ENCODE peak calls at places on chromosomes 4 and X, in ten cellular contexts. E, Y, K, Z, A, N, L, D, Q and P are unnamed samples.

GRCh38 chrX:106716004-106716403 is 10.5 kb upstream of the RNF128 start:
- DNase-seq in Z (no peak), K (no peak), A (no peak), Y (no peak), L (no peak), E (no peak), N (no peak), D (no peak), Q (no peak), P (no peak)

GRCh38 chr4:742742-743311 is 37.2 kb downstream of the PCGF3 start:
- DNase-seq in Q (peak), Y (peak), K (peak), E (peak), Z (peak), N (peak), D (no peak), L (no peak), A (no peak), P (peak)

GRCh38 chr4:139153411-139154133 is 23.4 kb downstream of the ELF2 start:
- DNase-seq in Q (no peak), L (no peak), D (no peak), Y (no peak), Z (peak), A (no peak), N (no peak), K (no peak), E (no peak), P (no peak)

GRCh38 chrX:118383120-118383519 is 37.2 kb downstream of the WDR44 start:
- DNase-seq in Q (no peak), L (no peak), A (no peak), D (no peak), K (no peak), N (no peak), Z (no peak), E (no peak), Y (no peak), P (no peak)

GRCh38 chr4:31984872-31985271 is 1264.7 kb downstream of the PCDH7 start:
- DNase-seq in Q (no peak), N (no peak), A (no peak), D (no peak), E (no peak), Y (no peak), K (peak), L (no peak), Z (no peak), P (no peak)

GRCh38 chr4:56466910-56467283 is 520 bp upstream of the SRP72 start:
- DNase-seq in K (peak), L (no peak), D (no peak), Q (no peak), N (no peak), Z (peak), E (no peak), A (no peak), Y (peak), P (no peak)

GRCh38 chr4:1608196-1608820 is 75.8 kb downstream of the FAM53A start:
- DNase-seq in D (no peak), A (no peak), N (no peak), L (no peak), Z (no peak), E (no peak), Q (no peak), K (no peak), Y (no peak), P (peak)

GRCh38 chr4:158020175-158020574 is 152.7 kb downstream of the GASK1B start:
- DNase-seq in K (no peak), L (no peak), A (peak), N (peak), Q (peak), Z (peak), D (peak), E (no peak), Y (peak), P (peak)

GRCh38 chrX:40004916-40005289 is 92.9 kb downstream of the BCOR start:
- DNase-seq in Q (no peak), K (no peak), N (no peak), D (no peak), A (no peak), Y (no peak), L (no peak), E (no peak), Z (no peak), P (no peak)

GRCh38 chrX:1506916-1507315 is 30.1 kb downstream of the P2RY8 start:
- DNase-seq in K (no peak), N (no peak), A (no peak), E (no peak), L (peak), Z (no peak), Q (no peak), D (no peak), Y (no peak), P (no peak)

GRCh38 chrX:123833387-123833786 is 26.5 kb upstream of the XIAP start:
- DNase-seq in K (peak), Q (peak), N (peak), L (no peak), Z (peak), Y (peak), D (peak), E (peak), A (no peak), P (peak)

GRCh38 chrX:110167952-110168451 is 149.9 kb downstream of the AMMECR1 start:
- DNase-seq in K (peak), Z (peak), D (no peak), A (no peak), Y (peak), E (peak), L (no peak), Q (no peak), N (no peak), P (no peak)

GRCh38 chr4:3122081-3122563 is 47.6 kb downstream of the HTT start:
- DNase-seq in Q (no peak), A (no peak), E (no peak), Z (peak), K (no peak), N (no peak), D (no peak), Y (no peak), L (no peak), P (no peak)

GRCh38 chrX:47179221-47179927 is 14.3 kb upstream of the UBA1 start:
- DNase-seq in Y (no peak), E (no peak), Q (peak), K (no peak), A (no peak), D (peak), N (no peak), L (no peak), Z (peak), P (no peak)

GRCh38 chr4:54781771-54782170 is 124.0 kb downstream of the KIT start:
- DNase-seq in Z (peak), L (no peak), Y (no peak), N (peak), A (peak), Q (peak), D (peak), K (no peak), E (no peak), P (no peak)

GRCh38 chrX:13043938-13044337 is 482 bp downstream of the FAM9C start:
- DNase-seq in Z (no peak), A (no peak), E (no peak), N (no peak), L (no peak), D (no peak), Q (no peak), Y (no peak), K (no peak), P (no peak)

GRCh38 chrX:41734530-41734929 is 10.5 kb downstream of the GPR82 start:
- DNase-seq in A (no peak), N (no peak), Z (peak), L (no peak), K (peak), Y (no peak), Q (no peak), D (no peak), E (no peak), P (no peak)

GRCh38 chr4:122588453-122589238 is 32.2 kb downstream of the IL21 start:
- DNase-seq in Z (peak), Y (no peak), D (no peak), L (no peak), A (no peak), Q (no peak), N (no peak), K (peak), E (no peak), P (no peak)

GRCh38 chr4:156512622-156513021 is 459.0 kb downstream of the PDGFC start:
- DNase-seq in K (no peak), Y (no peak), L (no peak), D (no peak), Q (no peak), N (no peak), A (no peak), Z (peak), E (no peak), P (no peak)

GRCh38 chr4:150875367-150875766 is 139.7 kb downstream of the LRBA start:
- DNase-seq in L (no peak), E (no peak), N (no peak), Z (no peak), K (no peak), D (no peak), A (no peak), Q (no peak), Y (no peak), P (no peak)
- TF ChIP-seq CTCF in L (no peak), E (no peak), N (no peak), Z (no peak), K (no peak), D (no peak), A (no peak), Q (no peak), Y (no peak), P (no peak)

DNA sequence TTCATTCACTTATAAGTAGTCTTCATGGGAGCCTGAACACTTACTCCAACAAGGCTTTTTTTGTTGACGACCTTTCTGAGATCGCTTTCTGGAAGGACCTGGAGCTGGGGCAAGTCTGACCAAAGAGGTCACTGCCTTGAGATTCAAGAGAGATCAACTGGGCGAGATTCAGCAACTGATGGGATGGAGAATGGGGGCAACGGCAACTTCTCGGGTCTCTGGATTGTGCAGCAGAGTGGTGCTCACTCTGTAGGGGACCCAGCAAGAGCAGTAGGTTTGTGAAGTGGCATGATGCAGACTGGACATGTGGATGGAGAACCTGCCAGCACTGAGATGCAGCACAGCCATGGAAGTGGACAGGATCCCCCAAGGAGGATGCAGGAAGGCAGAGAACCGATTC is 288.1 kb downstream of the EVC2 start:
- DNase-seq in N (no peak), L (peak), E (no peak), D (no peak), K (no peak), Y (no peak), A (no peak), Z (no peak), Q (no peak), P (no peak)
- TF ChIP-seq CTCF in N (no peak), L (no peak), E (no peak), D (no peak), K (no peak), Y (no peak), A (no peak), Z (no peak), Q (no peak), P (no peak)

GRCh38 chr4:104693601-104694201 is 199.0 kb upstream of the CXXC4 start:
- DNase-seq in Y (peak), A (no peak), N (no peak), E (no peak), Z (peak), Q (no peak), K (peak), D (no peak), L (no peak), P (no peak)
- TF ChIP-seq CTCF in Y (no peak), A (no peak), N (no peak), E (peak), Z (no peak), Q (no peak), K (peak), D (no peak), L (peak), P (peak)

GRCh38 chr4:107665001-107665400 is 55.0 kb downstream of the PAPSS1 start:
- DNase-seq in K (no peak), Y (no peak), N (no peak), Z (peak), Q (no peak), E (no peak), A (no peak), D (no peak), L (no peak), P (no peak)

GRCh38 chr4:107669068-107669467 is 51.0 kb downstream of the PAPSS1 start:
- DNase-seq in A (no peak), N (no peak), L (no peak), Q (no peak), Y (no peak), K (no peak), Z (no peak), E (no peak), D (no peak), P (no peak)

GRCh38 chr4:107666134-107666533 is 53.9 kb downstream of the PAPSS1 start:
- DNase-seq in Z (peak), N (no peak), K (peak), D (no peak), L (no peak), A (peak), Q (no peak), Y (no peak), E (no peak), P (no peak)
- TF ChIP-seq CTCF in Z (peak), N (peak), K (no peak), D (peak), L (peak), A (peak), Q (no peak), Y (no peak), E (peak), P (peak)

GRCh38 chr4:100811046-100811445 is 293.2 kb upstream of the EMCN start:
- DNase-seq in Z (no peak), Q (no peak), E (no peak), Y (no peak), L (no peak), N (no peak), A (no peak), K (no peak), D (no peak), P (no peak)

GRCh38 chr4:100806988-100807387 is 289.2 kb upstream of the EMCN start:
- DNase-seq in D (no peak), Y (no peak), A (no peak), Z (no peak), Q (no peak), E (no peak), L (no peak), N (no peak), K (no peak), P (no peak)

GRCh38 chr4:100799767-100800539 is 282.1 kb upstream of the EMCN start:
- DNase-seq in Y (no peak), L (no peak), K (no peak), E (no peak), Z (no peak), Q (no peak), D (no peak), A (no peak), N (no peak), P (no peak)

GRCh38 chr4:100803751-100804150 is 285.9 kb upstream of the EMCN start:
- DNase-seq in E (no peak), A (no peak), Y (no peak), Z (no peak), L (no peak), D (no peak), Q (no peak), N (no peak), K (no peak), P (no peak)

GRCh38 chr4:100805547-100805946 is 287.7 kb upstream of the EMCN start:
- DNase-seq in K (no peak), D (no peak), L (no peak), E (no peak), Q (no peak), Z (no peak), N (no peak), Y (no peak), A (no peak), P (no peak)
- TF ChIP-seq CTCF in K (no peak), D (no peak), L (no peak), E (no peak), Q (no peak), Z (no peak), N (no peak), Y (no peak), A (no peak), P (no peak)

GRCh38 chr4:67380154-67380553 is 165.1 kb downstream of the CENPC start:
- DNase-seq in N (no peak), K (no peak), A (no peak), Z (no peak), Y (no peak), E (no peak), Q (no peak), D (no peak), L (no peak), P (no peak)
- TF ChIP-seq CTCF in N (no peak), K (no peak), A (no peak), Z (no peak), Y (no peak), E (no peak), Q (no peak), D (no peak), L (no peak), P (no peak)

GRCh38 chr4:24722026-24722568 is 73.3 kb upstream of the SOD3 start:
- DNase-seq in L (no peak), K (peak), A (no peak), N (no peak), E (no peak), D (no peak), Y (no peak), Q (no peak), Z (no peak), P (no peak)
- TF ChIP-seq CTCF in L (no peak), K (no peak), A (no peak), N (no peak), E (no peak), D (no peak), Y (no peak), Q (no peak), Z (no peak), P (no peak)

DNA sequence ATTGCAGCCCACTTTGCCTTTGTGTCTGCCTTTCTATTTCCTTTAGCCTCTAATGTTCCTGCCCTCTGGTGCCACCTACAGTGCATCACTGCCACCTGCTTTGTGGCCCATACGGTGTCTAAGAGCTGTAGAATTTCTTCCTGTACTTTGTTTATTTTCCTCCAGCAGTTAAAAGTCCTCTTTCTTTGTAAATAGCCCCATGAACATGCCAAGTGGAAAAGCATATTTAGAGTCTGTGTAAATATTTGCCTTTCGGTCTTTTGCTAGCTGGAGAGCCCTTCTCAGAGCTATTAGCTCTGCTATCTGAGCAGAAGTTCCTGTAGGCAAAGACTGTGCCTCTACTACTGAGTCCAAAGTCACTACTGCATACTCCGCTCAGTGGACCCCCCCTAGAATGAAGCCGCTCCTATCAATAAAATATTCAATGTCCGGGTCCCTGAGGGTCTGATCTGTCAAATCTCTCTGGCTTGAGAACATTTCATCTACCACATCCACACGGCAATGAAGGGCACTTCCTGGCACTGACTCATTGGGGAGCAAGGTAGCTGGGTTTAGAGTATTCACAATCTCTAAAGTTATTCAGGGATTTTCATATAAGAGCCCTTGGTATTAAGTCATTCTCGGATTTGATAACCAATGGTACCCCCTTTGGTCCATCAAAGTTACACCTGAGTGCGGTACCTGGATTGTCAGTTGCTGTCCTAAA is 36.3 kb downstream of the SULT1E1 start:
- DNase-seq in E (no peak), N (no peak), L (no peak), K (peak), Y (peak), A (no peak), D (no peak), Q (no peak), Z (peak), P (no peak)
- TF ChIP-seq CTCF in E (peak), N (no peak), L (no peak), K (peak), Y (no peak), A (peak), D (no peak), Q (no peak), Z (peak), P (peak)